ENCODE peak calls at places on chromosomes 16 and 17, in six cellular contexts. One of them, this sample, is unnamed.

GRCh38 chr16:86243571-86244154 is 266.7 kb upstream of the FOXF1 start:
- DNase-seq in dorsolateral prefrontal cortex: no peak
- DNase-seq in colonic mucosa: no peak
- DNase-seq in A549: no peak
- DNase-seq in psoas muscle: no peak
- DNase-seq in pancreas: no peak
- DNase-seq in this sample: no peak

GRCh38 chr17:80265205-80266068 is 4.8 kb downstream of the RNF213 start:
- DNase-seq in dorsolateral prefrontal cortex: no peak
- DNase-seq in colonic mucosa: no peak
- DNase-seq in A549: no peak
- DNase-seq in psoas muscle: no peak
- DNase-seq in pancreas: no peak
- DNase-seq in this sample: no peak

GRCh38 chr17:42879596-42879985 is 21.0 kb upstream of the G6PC1 start:
- DNase-seq in dorsolateral prefrontal cortex: no peak
- DNase-seq in colonic mucosa: no peak
- DNase-seq in A549: no peak
- DNase-seq in psoas muscle: no peak
- DNase-seq in pancreas: no peak
- DNase-seq in this sample: no peak

GRCh38 chr16:87063543-87063942 is 253.6 kb downstream of the C16orf95 start:
- DNase-seq in dorsolateral prefrontal cortex: no peak
- DNase-seq in colonic mucosa: no peak
- DNase-seq in A549: no peak
- DNase-seq in psoas muscle: no peak
- DNase-seq in pancreas: no peak
- DNase-seq in this sample: no peak

GRCh38 chr16:88023366-88023765 is 72.1 kb downstream of the BANP start:
- DNase-seq in dorsolateral prefrontal cortex: no peak
- DNase-seq in colonic mucosa: no peak
- DNase-seq in A549: no peak
- DNase-seq in psoas muscle: no peak
- DNase-seq in pancreas: no peak
- DNase-seq in this sample: no peak

GRCh38 chr17:76107507-76107906 is 3.9 kb upstream of the EXOC7 start:
- DNase-seq in dorsolateral prefrontal cortex: no peak
- DNase-seq in colonic mucosa: no peak
- DNase-seq in A549: no peak
- DNase-seq in psoas muscle: no peak
- DNase-seq in pancreas: no peak
- DNase-seq in this sample: peak; percentile 51

GRCh38 chr17:79852748-79853147 is 13.5 kb upstream of the CBX4 start:
- DNase-seq in dorsolateral prefrontal cortex: no peak
- DNase-seq in colonic mucosa: no peak
- DNase-seq in A549: no peak
- DNase-seq in psoas muscle: no peak
- DNase-seq in pancreas: no peak
- DNase-seq in this sample: no peak

GRCh38 chr16:73058616-73059409 is 10.9 kb upstream of the ZFHX3 start:
- DNase-seq in dorsolateral prefrontal cortex: no peak
- DNase-seq in colonic mucosa: no peak
- DNase-seq in A549: no peak
- DNase-seq in psoas muscle: peak; percentile 62
- DNase-seq in pancreas: peak; percentile 77
- DNase-seq in this sample: peak; percentile 53

GRCh38 chr16:46884513-46885293 is 541 bp downstream of the GPT2 start:
- DNase-seq in dorsolateral prefrontal cortex: peak; percentile 51
- DNase-seq in colonic mucosa: no peak
- DNase-seq in A549: no peak
- DNase-seq in psoas muscle: no peak
- DNase-seq in pancreas: peak; percentile 82
- DNase-seq in this sample: peak; percentile 25

GRCh38 chr16:3019594-3020246 is 448 bp upstream of the TNFRSF12A start:
- DNase-seq in dorsolateral prefrontal cortex: no peak
- DNase-seq in colonic mucosa: no peak
- DNase-seq in A549: no peak
- DNase-seq in psoas muscle: no peak
- DNase-seq in pancreas: no peak
- DNase-seq in this sample: no peak

GRCh38 chr16:85309656-85310587 is 197.7 kb upstream of the CIBAR2 start:
- DNase-seq in dorsolateral prefrontal cortex: peak; percentile 84
- DNase-seq in colonic mucosa: no peak
- DNase-seq in A549: no peak
- DNase-seq in psoas muscle: peak; percentile 55
- DNase-seq in pancreas: peak; percentile 81
- DNase-seq in this sample: peak; percentile 84

GRCh38 chr16:88902744-88903143 is 36.3 kb upstream of the PABPN1L start:
- DNase-seq in dorsolateral prefrontal cortex: no peak
- DNase-seq in colonic mucosa: no peak
- DNase-seq in A549: no peak
- DNase-seq in psoas muscle: no peak
- DNase-seq in pancreas: no peak
- DNase-seq in this sample: no peak

GRCh38 chr16:82137819-82138177 is 32.2 kb downstream of the MPHOSPH6 start:
- DNase-seq in dorsolateral prefrontal cortex: no peak
- DNase-seq in colonic mucosa: no peak
- DNase-seq in A549: no peak
- DNase-seq in psoas muscle: no peak
- DNase-seq in pancreas: no peak
- DNase-seq in this sample: no peak

GRCh38 chr16:82136956-82137818 is 32.8 kb downstream of the MPHOSPH6 start:
- DNase-seq in dorsolateral prefrontal cortex: no peak
- DNase-seq in colonic mucosa: no peak
- DNase-seq in A549: no peak
- DNase-seq in psoas muscle: no peak
- DNase-seq in pancreas: no peak
- DNase-seq in this sample: no peak

GRCh38 chr16:82135844-82136243 is 34.2 kb downstream of the MPHOSPH6 start:
- DNase-seq in dorsolateral prefrontal cortex: no peak
- DNase-seq in colonic mucosa: no peak
- DNase-seq in A549: no peak
- DNase-seq in psoas muscle: no peak
- DNase-seq in pancreas: no peak
- DNase-seq in this sample: no peak

GRCh38 chr16:82134884-82135283 is 35.1 kb downstream of the MPHOSPH6 start:
- DNase-seq in dorsolateral prefrontal cortex: no peak
- DNase-seq in colonic mucosa: no peak
- DNase-seq in A549: no peak
- DNase-seq in psoas muscle: no peak
- DNase-seq in pancreas: no peak
- DNase-seq in this sample: no peak

GRCh38 chr16:82138478-82139285 is 31.3 kb downstream of the MPHOSPH6 start:
- DNase-seq in dorsolateral prefrontal cortex: no peak
- DNase-seq in colonic mucosa: no peak
- DNase-seq in A549: no peak
- DNase-seq in psoas muscle: no peak
- DNase-seq in pancreas: no peak
- DNase-seq in this sample: no peak
- H3K4me3 ChIP-seq in dorsolateral prefrontal cortex: no peak overlapping the region
- H3K4me3 ChIP-seq in colonic mucosa: peak overlapping the region; percentile 21
- H3K4me3 ChIP-seq in A549: no peak overlapping the region
- H3K4me3 ChIP-seq in psoas muscle: no peak overlapping the region
- H3K4me3 ChIP-seq in pancreas: no peak overlapping the region
- H3K4me3 ChIP-seq in this sample: no peak overlapping the region

GRCh38 chr16:35745821-35746248 is 2286.4 kb downstream of the TP53TG3F start:
- DNase-seq in dorsolateral prefrontal cortex: no peak
- DNase-seq in colonic mucosa: no peak
- DNase-seq in A549: no peak
- DNase-seq in psoas muscle: no peak
- DNase-seq in pancreas: peak; percentile 37
- DNase-seq in this sample: no peak

GRCh38 chr16:35745191-35745590 is 2285.8 kb downstream of the TP53TG3F start:
- DNase-seq in dorsolateral prefrontal cortex: no peak
- DNase-seq in colonic mucosa: no peak
- DNase-seq in A549: no peak
- DNase-seq in psoas muscle: no peak
- DNase-seq in pancreas: no peak
- DNase-seq in this sample: no peak

GRCh38 chr16:35744084-35744483 is 2284.7 kb downstream of the TP53TG3F start:
- DNase-seq in dorsolateral prefrontal cortex: no peak
- DNase-seq in colonic mucosa: no peak
- DNase-seq in A549: no peak
- DNase-seq in psoas muscle: no peak
- DNase-seq in pancreas: no peak
- DNase-seq in this sample: no peak

GRCh38 chr16:35743101-35743692 is 2283.8 kb downstream of the TP53TG3F start:
- DNase-seq in dorsolateral prefrontal cortex: no peak
- DNase-seq in colonic mucosa: no peak
- DNase-seq in A549: no peak
- DNase-seq in psoas muscle: no peak
- DNase-seq in pancreas: no peak
- DNase-seq in this sample: no peak

DNA sequence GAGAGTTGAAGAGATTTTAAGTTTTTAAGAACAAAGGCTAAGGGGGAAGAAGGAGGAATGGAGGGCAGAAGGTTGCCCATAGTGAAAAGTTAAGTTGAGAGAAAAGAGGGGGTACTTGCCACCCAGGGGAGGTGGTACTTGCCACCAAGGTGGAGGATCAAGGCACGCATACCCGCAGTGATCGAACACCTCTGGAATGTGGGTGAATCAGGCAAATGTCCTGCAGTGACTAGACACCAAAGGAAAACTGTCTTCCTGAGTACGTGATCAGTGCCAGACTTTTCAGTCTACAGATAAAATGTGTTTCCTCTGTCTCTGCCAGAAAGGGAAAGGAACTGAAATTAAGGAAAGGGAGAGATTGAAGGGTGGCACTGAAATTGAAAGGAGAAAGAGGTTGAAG is 2285.3 kb downstream of the TP53TG3F start:
- DNase-seq in dorsolateral prefrontal cortex: no peak
- DNase-seq in colonic mucosa: no peak
- DNase-seq in A549: no peak
- DNase-seq in psoas muscle: no peak
- DNase-seq in pancreas: no peak
- DNase-seq in this sample: no peak
- H3K27ac ChIP-seq in dorsolateral prefrontal cortex: no peak overlapping the region
- H3K27ac ChIP-seq in colonic mucosa: no peak overlapping the region
- H3K27ac ChIP-seq in A549: no peak overlapping the region
- H3K27ac ChIP-seq in psoas muscle: no peak overlapping the region
- H3K27ac ChIP-seq in pancreas: no peak overlapping the region
- H3K27ac ChIP-seq in this sample: no peak overlapping the region

GRCh38 chr16:23595246-23595950 is 718 bp downstream of the NDUFAB1 start:
- DNase-seq in dorsolateral prefrontal cortex: no peak
- DNase-seq in colonic mucosa: peak; percentile 48
- DNase-seq in A549: peak; percentile 7
- DNase-seq in psoas muscle: no peak
- DNase-seq in pancreas: no peak
- DNase-seq in this sample: no peak
- H3K4me3 ChIP-seq in dorsolateral prefrontal cortex: peak overlapping the region; percentile 98
- H3K4me3 ChIP-seq in colonic mucosa: peak overlapping the region; percentile 96
- H3K4me3 ChIP-seq in A549: peak overlapping the region; percentile 86
- H3K4me3 ChIP-seq in psoas muscle: peak overlapping the region; percentile 90
- H3K4me3 ChIP-seq in pancreas: peak overlapping the region; percentile 99
- H3K4me3 ChIP-seq in this sample: peak overlapping the region; percentile 89

GRCh38 chr16:11452746-11453344 is 107.6 kb downstream of the RMI2 start:
- DNase-seq in dorsolateral prefrontal cortex: no peak
- DNase-seq in colonic mucosa: no peak
- DNase-seq in A549: no peak
- DNase-seq in psoas muscle: no peak
- DNase-seq in pancreas: no peak
- DNase-seq in this sample: no peak

GRCh38 chr16:11448796-11449416 is 103.6 kb downstream of the RMI2 start:
- DNase-seq in dorsolateral prefrontal cortex: no peak
- DNase-seq in colonic mucosa: no peak
- DNase-seq in A549: no peak
- DNase-seq in psoas muscle: no peak
- DNase-seq in pancreas: no peak
- DNase-seq in this sample: no peak

GRCh38 chr16:11456741-11457140 is 111.5 kb downstream of the RMI2 start:
- DNase-seq in dorsolateral prefrontal cortex: no peak
- DNase-seq in colonic mucosa: no peak
- DNase-seq in A549: no peak
- DNase-seq in psoas muscle: no peak
- DNase-seq in pancreas: no peak
- DNase-seq in this sample: no peak

GRCh38 chr16:11449716-11450115 is 104.5 kb downstream of the RMI2 start:
- DNase-seq in dorsolateral prefrontal cortex: no peak
- DNase-seq in colonic mucosa: no peak
- DNase-seq in A549: no peak
- DNase-seq in psoas muscle: no peak
- DNase-seq in pancreas: no peak
- DNase-seq in this sample: no peak

GRCh38 chr16:11452298-11452697 is 107.0 kb downstream of the RMI2 start:
- DNase-seq in dorsolateral prefrontal cortex: no peak
- DNase-seq in colonic mucosa: no peak
- DNase-seq in A549: no peak
- DNase-seq in psoas muscle: no peak
- DNase-seq in pancreas: no peak
- DNase-seq in this sample: no peak
- H3K27ac ChIP-seq in dorsolateral prefrontal cortex: no peak overlapping the region
- H3K27ac ChIP-seq in colonic mucosa: no peak overlapping the region
- H3K27ac ChIP-seq in A549: no peak overlapping the region
- H3K27ac ChIP-seq in psoas muscle: no peak overlapping the region
- H3K27ac ChIP-seq in pancreas: no peak overlapping the region
- H3K27ac ChIP-seq in this sample: no peak overlapping the region

DNA sequence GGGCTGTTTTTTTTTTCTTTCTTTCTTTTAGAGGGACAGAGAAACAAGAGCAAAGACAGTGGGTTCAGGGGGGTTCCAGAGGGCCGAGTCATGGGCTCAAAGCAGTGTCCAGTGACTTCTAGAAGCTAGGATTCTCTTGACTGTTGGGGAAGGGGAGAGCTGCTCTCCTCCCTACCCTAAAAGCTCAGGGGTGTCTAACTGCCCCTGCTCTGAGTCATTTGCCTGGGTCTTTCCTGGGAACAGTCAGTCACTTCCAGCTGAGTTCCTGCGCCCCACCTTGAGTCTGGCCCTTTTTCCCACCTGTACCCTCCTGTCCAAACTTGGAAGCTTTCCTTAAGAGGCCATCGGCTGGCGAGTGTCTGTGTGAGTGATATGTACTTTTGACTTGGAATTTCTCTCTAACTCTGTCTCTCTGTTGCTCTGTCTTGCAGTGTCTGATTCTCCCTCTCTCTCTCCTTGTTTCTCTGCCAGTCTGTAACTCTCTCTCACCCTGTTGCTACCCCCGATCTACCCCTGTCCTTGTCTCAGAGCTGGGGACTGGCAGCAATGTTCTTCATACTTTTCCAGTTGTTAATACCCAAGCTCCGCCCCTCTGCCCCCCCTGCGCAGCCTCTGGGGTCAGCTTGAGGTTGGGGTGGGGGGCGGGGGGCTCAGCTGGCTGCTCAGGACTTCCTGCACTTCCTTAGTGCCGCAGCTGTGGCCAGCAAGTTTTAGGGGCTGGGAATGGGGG is 2.4 kb downstream of the THRA start:
- DNase-seq in dorsolateral prefrontal cortex: no peak
- DNase-seq in colonic mucosa: no peak
- DNase-seq in A549: no peak
- DNase-seq in psoas muscle: no peak
- DNase-seq in pancreas: peak; percentile 17
- DNase-seq in this sample: peak; percentile 64
- H3K4me3 ChIP-seq in dorsolateral prefrontal cortex: peak overlapping the region; percentile 100
- H3K4me3 ChIP-seq in colonic mucosa: peak overlapping the region; percentile 82
- H3K4me3 ChIP-seq in A549: peak overlapping the region; percentile 98
- H3K4me3 ChIP-seq in psoas muscle: peak overlapping the region; percentile 100
- H3K4me3 ChIP-seq in pancreas: no peak overlapping the region
- H3K4me3 ChIP-seq in this sample: no peak overlapping the region

GRCh38 chr17:63487014-63487339 is 10.1 kb downstream of the ACE start:
- DNase-seq in dorsolateral prefrontal cortex: no peak
- DNase-seq in colonic mucosa: no peak
- DNase-seq in A549: no peak
- DNase-seq in psoas muscle: no peak
- DNase-seq in pancreas: peak; percentile 45
- DNase-seq in this sample: no peak
- H3K27ac ChIP-seq in dorsolateral prefrontal cortex: no peak overlapping the region
- H3K27ac ChIP-seq in colonic mucosa: no peak overlapping the region
- H3K27ac ChIP-seq in A549: no peak overlapping the region
- H3K27ac ChIP-seq in psoas muscle: no peak overlapping the region
- H3K27ac ChIP-seq in pancreas: no peak overlapping the region
- H3K27ac ChIP-seq in this sample: no peak overlapping the region